ENCODE peak calls at places on chromosomes 16 and 17, in six cellular contexts. I, M, Q, S, A and W are unnamed samples.

GRCh38 chr17:27240086-27240801 is 53.7 kb upstream of the WSB1 start:
- DNase-seq in S (no peak), M (no peak), Q (no peak), I (no peak), A (no peak), W (no peak)

GRCh38 chr16:54193656-54194007 is 93.0 kb downstream of the IRX3 start:
- DNase-seq in S (peak; percentile 59), A (peak; percentile 41), I (peak; percentile 78), M (peak; percentile 95), Q (peak; percentile 30), W (peak; percentile 57)

GRCh38 chr16:57348361-57348760 is 10.2 kb upstream of the CCL22 start:
- DNase-seq in I (no peak), Q (no peak), S (no peak), A (no peak), M (no peak), W (no peak)

GRCh38 chr17:49555495-49556018 is 20.1 kb upstream of the NXPH3 start:
- DNase-seq in Q (no peak), S (no peak), I (no peak), M (no peak), A (no peak), W (no peak)

GRCh38 chr17:73697872-73698271 is 53.6 kb upstream of the SDK2 start:
- DNase-seq in I (no peak), Q (peak; percentile 48), A (no peak), S (no peak), M (no peak), W (no peak)

GRCh38 chr17:83037084-83037950 is 42.1 kb upstream of the METRNL start:
- DNase-seq in M (no peak), I (no peak), Q (no peak), S (no peak), A (no peak), W (no peak)

GRCh38 chr16:30186782-30187555 is 3.6 kb downstream of the CORO1A start:
- DNase-seq in M (peak; percentile 57), Q (no peak), A (no peak), I (peak; percentile 75), S (no peak), W (peak; percentile 57)

GRCh38 chr16:31351937-31352315 is 3.0 kb upstream of the ITGAX start:
- DNase-seq in S (no peak), M (no peak), I (no peak), A (no peak), Q (no peak), W (no peak)

GRCh38 chr17:59149841-59150511 is 5.0 kb downstream of the SKA2 start:
- DNase-seq in I (no peak), Q (no peak), A (no peak), S (peak; percentile 27), M (peak; percentile 23), W (no peak)

GRCh38 chr17:42365136-42365535 is 23.1 kb downstream of the STAT3 start:
- DNase-seq in A (no peak), I (no peak), S (peak; percentile 84), Q (no peak), M (no peak), W (peak; percentile 67)